ENCODE peak calls at places on chromosomes 1 and 21, in six cellular contexts. N, T, H, X, W and P are unnamed samples.

GRCh38 chr1:233491953-233492627 is 121.8 kb upstream of the KCNK1 start:
- DNase-seq in X (no peak), W (no peak), T (no peak), H (no peak), N (no peak), P (no peak)

GRCh38 chr1:206609229-206609991 is 2.9 kb downstream of the EIF2D start:
- DNase-seq in T (no peak), H (no peak), W (no peak), X (no peak), N (no peak), P (no peak)

GRCh38 chr1:197092491-197093023 is 25.5 kb upstream of the F13B start:
- DNase-seq in N (no peak), T (no peak), H (no peak), X (no peak), W (no peak), P (no peak)

GRCh38 chr21:32966120-32966519 is 59.6 kb upstream of the OLIG2 start:
- DNase-seq in W (no peak), H (no peak), T (no peak), X (no peak), N (no peak), P (no peak)

GRCh38 chr21:44547656-44548331 is 3.5 kb downstream of the KRTAP10-2 start:
- DNase-seq in W (no peak), X (no peak), N (no peak), H (no peak), T (no peak), P (no peak)

GRCh38 chr1:154716614-154717372 is 108.8 kb upstream of the ADAR start:
- DNase-seq in X (no peak), T (no peak), H (no peak), N (no peak), W (no peak), P (no peak)

GRCh38 chr1:54051936-54052469 is 1.0 kb downstream of the TMEM59 start:
- DNase-seq in T (peak), H (no peak), X (no peak), N (peak), W (no peak), P (no peak)

GRCh38 chr1:203295796-203296195 is 9.5 kb upstream of the BTG2 start:
- DNase-seq in W (no peak), H (no peak), T (no peak), X (no peak), N (no peak), P (no peak)

GRCh38 chr1:146032613-146033219 is 11.2 kb upstream of the HJV start:
- DNase-seq in X (no peak), N (no peak), T (no peak), H (no peak), W (no peak), P (no peak)

GRCh38 chr1:205748398-205749093 is 1.4 kb downstream of the NUCKS1 start:
- DNase-seq in W (no peak), T (peak), N (no peak), X (no peak), H (no peak), P (no peak)

GRCh38 chr1:234261545-234261944 is 111.7 kb upstream of the COA6 start:
- DNase-seq in T (no peak), N (no peak), H (no peak), X (no peak), W (no peak), P (no peak)

GRCh38 chr1:214941061-214941460 is 141.5 kb upstream of the KCNK2 start:
- DNase-seq in N (no peak), T (no peak), H (no peak), W (no peak), X (no peak), P (no peak)

GRCh38 chr1:204630460-204630905 is 55.1 kb downstream of the LRRN2 start:
- DNase-seq in W (no peak), N (no peak), H (no peak), T (no peak), X (no peak), P (no peak)

GRCh38 chr1:58908539-58909161 is 124.8 kb upstream of the JUN start:
- DNase-seq in X (no peak), T (no peak), W (no peak), H (no peak), N (no peak), P (no peak)

GRCh38 chr1:58911841-58912553 is 128.2 kb upstream of the JUN start:
- DNase-seq in T (no peak), N (no peak), W (no peak), X (no peak), H (no peak), P (no peak)

GRCh38 chr1:58909162-58909560 is 125.3 kb upstream of the JUN start:
- DNase-seq in T (no peak), X (no peak), H (no peak), W (no peak), N (no peak), P (no peak)

GRCh38 chr1:58907398-58907797 is 123.6 kb upstream of the JUN start:
- DNase-seq in H (no peak), W (no peak), N (no peak), X (no peak), T (no peak), P (no peak)

DNA sequence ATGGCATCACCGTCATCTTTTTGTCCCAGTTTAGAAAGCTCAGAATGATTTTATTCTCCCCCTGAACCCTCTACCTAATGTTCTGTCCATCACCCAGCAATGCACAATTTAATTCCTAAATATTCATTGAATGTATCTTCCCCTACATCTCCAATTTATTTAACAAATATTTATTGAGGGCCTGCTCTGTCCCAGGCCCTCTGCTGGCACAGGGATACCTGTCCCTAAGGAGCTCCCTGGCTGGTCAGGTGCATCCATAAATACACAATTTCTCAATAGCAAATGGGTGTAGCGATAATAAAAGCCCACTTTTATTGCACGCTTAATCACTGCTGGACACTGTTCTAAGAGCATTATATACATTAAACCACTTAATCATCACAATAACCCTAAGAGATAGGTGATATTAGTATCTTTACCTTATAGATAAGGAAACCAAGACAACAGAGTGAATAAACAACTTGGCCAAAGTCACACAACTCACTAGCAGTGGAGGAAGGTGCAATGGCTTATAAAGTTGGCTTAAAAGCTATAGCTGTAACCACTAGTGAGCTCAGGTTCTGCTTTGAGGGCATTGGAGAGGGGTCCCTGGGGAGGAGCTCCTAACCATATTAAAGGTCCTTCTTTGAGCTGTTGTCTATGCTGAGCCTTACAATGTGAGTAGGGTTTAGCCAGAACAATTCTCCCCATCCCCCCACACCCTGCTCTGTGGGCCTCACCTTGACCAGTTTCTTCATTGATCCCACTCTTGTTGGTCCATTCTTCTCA is 126.3 kb upstream of the JUN start:
- DNase-seq in X (no peak), H (no peak), T (no peak), N (no peak), W (no peak), P (no peak)
- H3K27ac ChIP-seq in X (no peak), H (no peak), T (no peak), N (no peak), W (no peak), P (no peak)

GRCh38 chr1:47558601-47559593 is 121.1 kb downstream of the FOXD2 start:
- DNase-seq in H (no peak), W (no peak), X (no peak), T (peak), N (peak), P (no peak)
- H3K27ac ChIP-seq in H (no peak), W (peak), X (no peak), T (peak), N (peak), P (no peak)

GRCh38 chr1:220797553-220797952 is 10.8 kb downstream of the MTARC1 start:
- DNase-seq in N (no peak), T (no peak), W (no peak), H (no peak), X (no peak), P (no peak)
- H3K27ac ChIP-seq in N (peak), T (no peak), W (no peak), H (no peak), X (no peak), P (no peak)

GRCh38 chr1:38992450-38993111 is 1.5 kb downstream of the AKIRIN1 start:
- DNase-seq in N (no peak), H (no peak), X (no peak), T (no peak), W (no peak), P (no peak)
- H3K27ac ChIP-seq in N (peak), H (peak), X (peak), T (peak), W (peak), P (peak)

DNA sequence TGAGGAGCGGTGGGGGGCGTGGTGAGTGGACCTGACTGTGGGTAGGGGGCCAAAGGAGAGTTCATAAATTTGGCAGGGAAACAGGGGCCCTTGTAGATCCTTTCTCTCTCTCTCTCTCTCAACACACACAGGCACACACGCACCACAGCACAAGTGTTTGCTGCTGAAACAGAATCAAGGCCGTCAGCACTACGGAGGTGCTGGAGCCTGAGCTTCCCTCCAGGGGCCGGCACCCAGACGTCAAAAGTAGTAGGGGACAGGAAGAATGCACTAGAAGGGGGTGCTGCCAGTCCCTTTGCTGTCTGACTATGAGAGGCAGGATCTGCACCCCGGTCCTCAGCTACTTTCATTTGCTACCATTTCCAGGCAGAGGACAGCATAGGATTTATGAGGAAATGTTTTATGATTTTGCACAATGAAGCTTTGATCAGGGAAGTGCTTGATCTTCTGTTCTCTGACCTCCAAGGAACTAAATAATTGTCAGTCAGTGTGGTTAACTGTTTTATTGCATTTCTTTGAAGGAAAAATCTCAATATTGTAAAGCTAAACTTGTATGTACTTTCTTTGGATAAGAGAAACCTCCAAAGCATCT is 74.3 kb upstream of the FAM3B start:
- DNase-seq in T (no peak), W (no peak), H (no peak), N (no peak), X (no peak), P (no peak)
- H3K27ac ChIP-seq in T (no peak), W (no peak), H (no peak), N (no peak), X (no peak), P (no peak)